ENCODE peak calls at places on chromosomes 12 and 14, in six cellular contexts. E is transverse colon, F is GM12892, R is sigmoid colon, U is adrenal gland, L is GM12878. O is an unnamed sample.

GRCh38 chr14:36738269-36738668 is 76.6 kb downstream of the PAX9 start:
- DNase-seq in L (no peak), F (no peak), R (no peak), E (no peak), U (no peak), O (no peak)

GRCh38 chr14:32531942-32532341 is 202.8 kb downstream of the AKAP6 start:
- DNase-seq in L (no peak), R (no peak), U (no peak), F (no peak), E (no peak), O (no peak)

GRCh38 chr14:105931808-105932483 is 405.6 kb downstream of the TMEM121 start:
- DNase-seq in R (no peak), E (no peak), L (no peak), U (no peak), F (no peak), O (no peak)

GRCh38 chr14:104591506-104592291 is 12.1 kb downstream of the C14orf180 start:
- DNase-seq in U (no peak), E (no peak), L (no peak), F (no peak), R (no peak), O (no peak)

GRCh38 chr12:120025640-120026039 is 36.6 kb downstream of the BICDL1 start:
- DNase-seq in F (no peak), L (no peak), E (no peak), R (no peak), U (no peak), O (no peak)

GRCh38 chr14:101004954-101005353 is 101.4 kb upstream of the RTL1 start:
- DNase-seq in F (no peak), R (peak), E (no peak), L (no peak), U (no peak), O (no peak)

GRCh38 chr14:95609398-95609990 is 74.6 kb downstream of the GLRX5 start:
- DNase-seq in L (no peak), U (peak), R (no peak), F (no peak), E (no peak), O (no peak)

GRCh38 chr12:106088246-106089200 is 50.2 kb downstream of the NUAK1 start:
- DNase-seq in U (no peak), E (no peak), L (no peak), F (no peak), R (no peak), O (no peak)

GRCh38 chr14:65850429-65851145 is 438.1 kb downstream of the FUT8 start:
- DNase-seq in R (no peak), F (no peak), E (peak), U (no peak), L (no peak), O (no peak)

GRCh38 chr14:52871606-52872005 is 79.2 kb downstream of the FERMT2 start:
- DNase-seq in U (no peak), R (no peak), L (no peak), E (no peak), F (no peak), O (no peak)

GRCh38 chr12:116370004-116370404 is 92.5 kb upstream of the MED13L start:
- DNase-seq in U (no peak), L (no peak), R (no peak), E (no peak), F (no peak), O (peak)

GRCh38 chr14:36967892-36968555 is 204.4 kb downstream of the SLC25A21 start:
- DNase-seq in L (no peak), E (no peak), F (no peak), U (no peak), R (no peak), O (no peak)

GRCh38 chr12:52636189-52636588 is 15.8 kb downstream of the KRT2 start:
- DNase-seq in L (no peak), F (no peak), E (no peak), R (peak), U (no peak), O (peak)

GRCh38 chr12:53217049-53217929 is 10.2 kb upstream of the ITGB7 start:
- DNase-seq in F (no peak), L (no peak), U (no peak), E (peak), R (peak), O (peak)

GRCh38 chr14:36028218-36028617 is 148.3 kb downstream of the PTCSC3 start:
- DNase-seq in F (no peak), U (no peak), R (no peak), L (no peak), E (no peak), O (no peak)

GRCh38 chr14:62674833-62675232 is 370.4 kb downstream of the KCNH5 start:
- DNase-seq in R (no peak), U (no peak), E (no peak), L (no peak), F (no peak), O (no peak)

GRCh38 chr14:24418492-24418873 is 11.0 kb downstream of the CBLN3 start:
- DNase-seq in U (peak), R (no peak), L (no peak), F (no peak), E (peak), O (no peak)

GRCh38 chr14:55580401-55581010 is 499 bp downstream of the KTN1 start:
- DNase-seq in E (peak), L (no peak), R (peak), U (peak), F (peak), O (peak)

GRCh38 chr14:90570463-90570860 is 173.6 kb downstream of the CALM1 start:
- DNase-seq in U (no peak), E (no peak), L (no peak), F (no peak), R (no peak), O (peak)

GRCh38 chr12:100058482-100059029 is 73.8 kb upstream of the ANKS1B start:
- DNase-seq in F (no peak), R (no peak), L (no peak), U (no peak), E (no peak), O (no peak)

GRCh38 chr14:62301076-62301475 is 538.9 kb downstream of the SNAPC1 start:
- DNase-seq in R (no peak), F (no peak), E (no peak), U (no peak), L (no peak), O (no peak)

GRCh38 chr12:86826051-86826450 is 569.9 kb upstream of the MGAT4C start:
- DNase-seq in L (no peak), E (no peak), U (no peak), R (no peak), F (no peak), O (no peak)

GRCh38 chr14:100871234-100872186 is 32.0 kb downstream of the RTL1 start:
- DNase-seq in U (no peak), R (no peak), E (no peak), L (no peak), F (no peak), O (peak)

GRCh38 chr14:38143651-38144505 is 63.8 kb upstream of the SSTR1 start:
- DNase-seq in F (no peak), E (no peak), L (no peak), R (no peak), U (no peak), O (no peak)

GRCh38 chr12:5432011-5432400 is at the start of gene NTF3:
- DNase-seq in U (no peak), E (no peak), L (no peak), F (no peak), R (no peak), O (no peak)

GRCh38 chr14:52427460-52427859 is 113.3 kb downstream of the PTGER2 start:
- DNase-seq in R (no peak), F (no peak), U (no peak), L (no peak), E (no peak), O (no peak)

GRCh38 chr14:77123381-77124344 is 17.9 kb downstream of the ZDHHC22 start:
- DNase-seq in F (no peak), L (no peak), U (peak), E (peak), R (no peak), O (peak)

GRCh38 chr14:77125275-77126073 is 16.1 kb downstream of the ZDHHC22 start:
- DNase-seq in L (no peak), E (no peak), R (no peak), F (no peak), U (no peak), O (no peak)

GRCh38 chr14:77126074-77126325 is 15.6 kb downstream of the ZDHHC22 start:
- DNase-seq in E (no peak), U (no peak), F (no peak), R (no peak), L (no peak), O (no peak)

GRCh38 chr14:77126461-77126990 is 15.1 kb downstream of the ZDHHC22 start:
- DNase-seq in F (no peak), U (no peak), L (no peak), E (no peak), R (no peak), O (no peak)

GRCh38 chr14:77124345-77125274 is 17.0 kb downstream of the ZDHHC22 start:
- DNase-seq in E (peak), R (no peak), L (no peak), F (peak), U (peak), O (peak)
- TF ChIP-seq POLR2A in E (no peak), R (no peak), L (peak), F (no peak), U (no peak), O (no peak)

DNA sequence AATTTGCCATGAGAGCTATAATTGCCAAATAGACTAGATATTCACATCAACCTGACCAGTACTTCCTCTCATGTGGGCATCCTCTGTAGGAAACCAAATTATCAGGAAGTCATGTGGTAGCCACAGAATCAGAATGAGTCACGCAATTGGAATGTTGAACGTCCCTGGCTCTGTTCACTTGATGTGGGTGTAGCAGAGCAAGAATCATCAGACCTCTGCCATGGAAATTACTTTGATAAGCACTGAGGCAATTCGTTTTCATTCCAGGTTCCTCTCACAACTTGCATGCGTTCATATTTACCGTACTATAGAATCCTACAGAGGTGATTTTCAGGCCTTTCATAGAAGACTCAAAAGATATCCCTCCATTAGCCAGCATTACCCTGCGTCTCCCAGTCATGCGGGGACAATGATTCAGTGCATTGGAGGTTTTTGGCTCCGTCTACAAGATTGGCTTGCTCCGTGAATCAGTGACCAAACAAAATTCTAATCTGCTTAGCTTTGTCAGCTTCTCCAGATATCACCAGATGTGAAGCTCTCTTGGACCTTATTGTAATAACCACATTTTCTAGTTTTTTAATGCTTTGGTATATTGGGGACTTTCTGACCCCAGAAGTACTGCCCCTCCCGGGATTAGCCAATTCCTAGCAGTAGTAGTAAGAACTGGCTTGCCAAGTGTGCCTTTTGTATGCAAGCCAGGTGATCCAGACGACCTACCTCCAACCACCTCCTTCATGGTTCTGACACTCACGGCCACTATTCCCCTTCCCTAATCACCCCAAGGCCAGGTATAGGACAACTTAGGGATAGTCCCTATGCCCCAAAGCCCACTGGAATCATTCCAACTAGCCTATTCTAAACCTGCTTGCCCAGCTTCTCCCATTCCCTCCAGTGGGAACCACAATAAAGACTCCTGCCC is 133.4 kb downstream of the KICS2 start:
- DNase-seq in L (no peak), F (no peak), R (peak), E (peak), U (peak), O (no peak)
- TF ChIP-seq POLR2A in L (no peak), F (no peak), R (no peak), E (no peak), U (no peak), O (no peak)

DNA sequence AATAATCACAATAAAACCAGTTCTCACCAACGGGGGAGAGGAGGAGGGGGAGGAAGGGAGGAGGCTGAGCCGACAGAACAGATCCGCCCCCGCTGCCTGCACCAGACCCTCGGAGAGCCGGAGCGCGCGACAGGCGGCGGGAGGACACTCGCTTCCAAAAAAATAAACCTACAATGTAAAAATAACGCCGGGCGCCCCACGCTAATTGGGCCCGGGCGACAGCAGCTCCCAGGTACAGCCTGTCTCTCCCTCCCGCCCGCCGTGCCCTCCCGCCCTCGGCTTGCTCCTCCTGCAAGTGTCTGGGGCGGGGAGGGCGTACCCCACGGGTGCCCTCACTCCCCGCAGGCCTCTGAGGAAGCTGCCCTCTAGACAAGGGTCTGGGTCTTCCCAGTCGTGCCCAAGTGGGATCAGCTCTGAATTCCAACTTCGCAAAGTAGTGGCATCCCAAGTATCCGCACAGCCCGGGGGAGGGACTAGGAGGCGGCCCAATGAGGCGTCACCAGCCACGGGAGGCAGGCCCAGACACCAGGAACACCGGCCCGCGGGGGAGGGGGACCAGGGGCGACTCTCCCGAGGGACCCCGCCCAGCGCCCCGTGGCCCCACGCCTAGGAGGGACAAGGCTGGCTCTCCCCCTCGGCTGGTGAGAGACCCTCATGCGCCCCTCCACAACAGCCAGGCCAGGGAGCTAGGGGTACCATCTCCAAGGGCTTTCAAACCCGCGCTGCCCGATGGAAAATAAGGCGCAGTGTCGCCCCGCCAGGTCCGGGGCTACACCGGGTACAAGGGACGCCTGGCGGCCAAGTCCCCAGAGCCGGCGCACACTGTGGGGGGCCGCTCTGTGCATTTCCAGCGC is 1.0 kb downstream of the NCOR2 start:
- DNase-seq in U (peak), R (peak), E (peak), F (peak), L (no peak), O (peak)
- TF ChIP-seq POLR2A in U (peak), R (peak), E (peak), F (no peak), L (peak), O (no peak)

GRCh38 chr12:92899388-92900001 is 29.6 kb downstream of the EEA1 start:
- DNase-seq in L (no peak), R (peak), F (no peak), U (peak), E (peak), O (no peak)
- TF ChIP-seq POLR2A in L (no peak), R (no peak), F (no peak), U (no peak), E (no peak), O (no peak)